ENCODE peak calls at places on chromosomes 6 and 20, in five cellular contexts. One of them, this sample, is unnamed.

GRCh38 chr6:22024004-22024403 is 272.8 kb downstream of the PRL start:
- DNase-seq in HepG2: no peak
- DNase-seq in K562: peak; percentile 74
- DNase-seq in GM12878: no peak
- DNase-seq in HCT116: no peak
- DNase-seq in this sample: no peak

GRCh38 chr6:169252805-169253189 is 849 bp downstream of the THBS2 start:
- DNase-seq in HepG2: no peak
- DNase-seq in K562: no peak
- DNase-seq in GM12878: no peak
- DNase-seq in HCT116: no peak
- DNase-seq in this sample: no peak

GRCh38 chr6:155481215-155481614 is 25.6 kb upstream of the NOX3 start:
- DNase-seq in HepG2: no peak
- DNase-seq in K562: no peak
- DNase-seq in GM12878: no peak
- DNase-seq in HCT116: no peak
- DNase-seq in this sample: no peak

GRCh38 chr6:55957961-55958422 is 82.6 kb upstream of the BMP5 start:
- DNase-seq in HepG2: no peak
- DNase-seq in K562: no peak
- DNase-seq in GM12878: no peak
- DNase-seq in HCT116: no peak
- DNase-seq in this sample: no peak

GRCh38 chr20:59752101-59752586 is 147.8 kb downstream of the PHACTR3 start:
- DNase-seq in HepG2: no peak
- DNase-seq in K562: no peak
- DNase-seq in GM12878: peak; percentile 58
- DNase-seq in HCT116: no peak
- DNase-seq in this sample: no peak

GRCh38 chr6:170448317-170448716 is 104.8 kb downstream of the PSMB1 start:
- DNase-seq in HepG2: no peak
- DNase-seq in K562: no peak
- DNase-seq in GM12878: no peak
- DNase-seq in HCT116: no peak
- DNase-seq in this sample: no peak

GRCh38 chr20:38167851-38168760 is 3.0 kb upstream of the TGM2 start:
- DNase-seq in HepG2: peak; percentile 92
- DNase-seq in K562: no peak
- DNase-seq in GM12878: no peak
- DNase-seq in HCT116: no peak
- DNase-seq in this sample: peak; percentile 91

GRCh38 chr6:145194389-145194788 is 540.9 kb downstream of the EPM2A start:
- DNase-seq in HepG2: no peak
- DNase-seq in K562: no peak
- DNase-seq in GM12878: no peak
- DNase-seq in HCT116: no peak
- DNase-seq in this sample: no peak

GRCh38 chr20:31632503-31633338 is 5.0 kb upstream of the COX4I2 start:
- DNase-seq in HepG2: no peak
- DNase-seq in K562: no peak
- DNase-seq in GM12878: no peak
- DNase-seq in HCT116: no peak
- DNase-seq in this sample: no peak

GRCh38 chr6:70675822-70676221 is 8.1 kb downstream of the SMAP1 start:
- DNase-seq in HepG2: no peak
- DNase-seq in K562: no peak
- DNase-seq in GM12878: no peak
- DNase-seq in HCT116: no peak
- DNase-seq in this sample: no peak

GRCh38 chr20:45971425-45971674 is 653 bp downstream of the ZNF335 start:
- DNase-seq in HepG2: no peak
- DNase-seq in K562: no peak
- DNase-seq in GM12878: no peak
- DNase-seq in HCT116: no peak
- DNase-seq in this sample: no peak

GRCh38 chr20:58481541-58482021 is 33.6 kb downstream of the APCDD1L start:
- DNase-seq in HepG2: peak; percentile 42
- DNase-seq in K562: peak; percentile 84
- DNase-seq in GM12878: no peak
- DNase-seq in HCT116: peak; percentile 27
- DNase-seq in this sample: peak; percentile 15

GRCh38 chr20:37773260-37773825 is 79.5 kb downstream of the CTNNBL1 start:
- DNase-seq in HepG2: no peak
- DNase-seq in K562: no peak
- DNase-seq in GM12878: no peak
- DNase-seq in HCT116: no peak
- DNase-seq in this sample: no peak

GRCh38 chr20:60677819-60678218 is 574.2 kb upstream of the CDH4 start:
- DNase-seq in HepG2: no peak
- DNase-seq in K562: no peak
- DNase-seq in GM12878: no peak
- DNase-seq in HCT116: no peak
- DNase-seq in this sample: no peak

GRCh38 chr6:107538856-107539387 is 49.0 kb downstream of the SOBP start:
- DNase-seq in HepG2: no peak
- DNase-seq in K562: no peak
- DNase-seq in GM12878: no peak
- DNase-seq in HCT116: no peak
- DNase-seq in this sample: no peak

GRCh38 chr6:113458368-113459010 is 398.7 kb upstream of the MARCKS start:
- DNase-seq in HepG2: no peak
- DNase-seq in K562: no peak
- DNase-seq in GM12878: no peak
- DNase-seq in HCT116: no peak
- DNase-seq in this sample: no peak

GRCh38 chr6:134198093-134198492 is 119.8 kb downstream of the SGK1 start:
- DNase-seq in HepG2: peak; percentile 100
- DNase-seq in K562: no peak
- DNase-seq in GM12878: no peak
- DNase-seq in HCT116: no peak
- DNase-seq in this sample: peak; percentile 88

GRCh38 chr6:31307669-31308049 is 35.8 kb upstream of the HLA-C start:
- DNase-seq in HepG2: no peak
- DNase-seq in K562: no peak
- DNase-seq in GM12878: no peak
- DNase-seq in HCT116: no peak
- DNase-seq in this sample: no peak

GRCh38 chr20:17969884-17970409 is 1.1 kb downstream of the MGME1 start:
- DNase-seq in HepG2: peak; percentile 71
- DNase-seq in K562: no peak
- DNase-seq in GM12878: no peak
- DNase-seq in HCT116: no peak
- DNase-seq in this sample: no peak

GRCh38 chr20:45406260-45407066 is 1.6 kb upstream of the DBNDD2 start:
- DNase-seq in HepG2: no peak
- DNase-seq in K562: peak; percentile 86
- DNase-seq in GM12878: no peak
- DNase-seq in HCT116: no peak
- DNase-seq in this sample: no peak

GRCh38 chr6:45398075-45398817 is 20.5 kb upstream of the SUPT3H start:
- DNase-seq in HepG2: no peak
- DNase-seq in K562: no peak
- DNase-seq in GM12878: no peak
- DNase-seq in HCT116: no peak
- DNase-seq in this sample: no peak

GRCh38 chr20:23081263-23081811 is 4.8 kb downstream of the CD93 start:
- DNase-seq in HepG2: no peak
- DNase-seq in K562: no peak
- DNase-seq in GM12878: no peak
- DNase-seq in HCT116: no peak
- DNase-seq in this sample: no peak

GRCh38 chr20:10060223-10060622 is 25.4 kb downstream of the ANKEF1 start:
- DNase-seq in HepG2: no peak
- DNase-seq in K562: no peak
- DNase-seq in GM12878: no peak
- DNase-seq in HCT116: no peak
- DNase-seq in this sample: no peak

GRCh38 chr6:118656822-118657451 is 5.5 kb upstream of the CEP85L start:
- DNase-seq in HepG2: no peak
- DNase-seq in K562: no peak
- DNase-seq in GM12878: no peak
- DNase-seq in HCT116: no peak
- DNase-seq in this sample: no peak

GRCh38 chr6:21935561-21936028 is 342.0 kb downstream of the SOX4 start:
- DNase-seq in HepG2: peak; percentile 36
- DNase-seq in K562: peak; percentile 40
- DNase-seq in GM12878: no peak
- DNase-seq in HCT116: peak; percentile 27
- DNase-seq in this sample: peak; percentile 41

DNA sequence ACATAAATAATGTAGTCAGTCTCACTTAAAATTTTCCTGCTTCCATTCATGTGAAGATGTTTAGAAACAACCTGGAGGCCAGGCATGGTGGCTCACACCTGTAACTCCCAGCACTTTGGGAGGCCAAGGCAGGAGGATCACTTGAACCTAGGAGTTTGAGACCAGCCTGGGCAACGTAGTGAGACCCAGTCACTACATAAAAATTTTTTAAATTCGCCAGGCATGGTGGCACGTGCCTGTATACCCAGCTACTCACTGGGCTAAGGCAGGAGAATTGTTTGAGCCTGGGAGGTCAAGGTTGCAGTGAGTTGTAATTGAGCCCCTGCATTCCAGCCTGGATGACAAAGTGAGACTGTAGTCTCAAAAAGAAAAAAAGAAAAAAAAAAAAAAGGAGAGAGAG is 47.3 kb upstream of the E2F3 start:
- DNase-seq in HepG2: peak; percentile 30
- DNase-seq in K562: no peak
- DNase-seq in GM12878: no peak
- DNase-seq in HCT116: no peak
- DNase-seq in this sample: no peak
- TF ChIP-seq POLR2A in HepG2: no peak
- TF ChIP-seq POLR2A in K562: no peak
- TF ChIP-seq POLR2A in GM12878: no peak
- TF ChIP-seq POLR2A in HCT116: no peak
- TF ChIP-seq POLR2A in this sample: no peak

GRCh38 chr6:141364694-141365093 is 768.0 kb upstream of the GJE1 start:
- DNase-seq in HepG2: no peak
- DNase-seq in K562: no peak
- DNase-seq in GM12878: no peak
- DNase-seq in HCT116: no peak
- DNase-seq in this sample: no peak
- TF ChIP-seq REST in HepG2: no peak
- TF ChIP-seq REST in K562: no peak
- TF ChIP-seq REST in GM12878: no peak
- TF ChIP-seq REST in HCT116: no peak
- TF ChIP-seq REST in this sample: no peak

GRCh38 chr6:18147616-18148015 is 7.3 kb downstream of the TPMT start:
- DNase-seq in HepG2: no peak
- DNase-seq in K562: no peak
- DNase-seq in GM12878: no peak
- DNase-seq in HCT116: no peak
- DNase-seq in this sample: no peak

GRCh38 chr6:18142591-18142861 is 12.4 kb downstream of the TPMT start:
- DNase-seq in HepG2: no peak
- DNase-seq in K562: no peak
- DNase-seq in GM12878: no peak
- DNase-seq in HCT116: no peak
- DNase-seq in this sample: no peak

GRCh38 chr6:18148304-18149025 is 6.4 kb downstream of the TPMT start:
- DNase-seq in HepG2: no peak
- DNase-seq in K562: peak; percentile 37
- DNase-seq in GM12878: no peak
- DNase-seq in HCT116: peak; percentile 35
- DNase-seq in this sample: peak; percentile 62

GRCh38 chr6:18151801-18152200 is 3.1 kb downstream of the TPMT start:
- DNase-seq in HepG2: no peak
- DNase-seq in K562: no peak
- DNase-seq in GM12878: no peak
- DNase-seq in HCT116: no peak
- DNase-seq in this sample: no peak

DNA sequence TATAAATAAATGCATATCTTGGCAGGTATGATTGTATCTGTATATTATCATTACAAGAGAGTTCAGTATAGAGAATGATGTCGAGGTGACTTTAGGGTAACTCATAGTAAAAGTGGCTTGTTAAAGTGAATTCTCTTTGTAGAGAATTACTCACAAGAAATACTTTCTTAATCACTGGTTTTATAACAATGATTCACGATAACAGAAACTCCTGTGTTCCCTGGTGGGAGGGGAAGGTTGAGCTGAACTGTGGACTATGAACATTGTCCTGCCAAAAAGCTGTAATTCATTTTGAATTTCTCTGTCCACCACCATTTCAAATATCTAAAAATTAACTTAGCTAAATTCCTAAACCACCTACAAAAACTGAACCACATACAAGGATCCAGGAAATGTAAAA is 7.7 kb downstream of the TPMT start:
- DNase-seq in HepG2: peak; percentile 58
- DNase-seq in K562: no peak
- DNase-seq in GM12878: no peak
- DNase-seq in HCT116: no peak
- DNase-seq in this sample: no peak
- TF ChIP-seq CEBPB in HepG2: no peak
- TF ChIP-seq CEBPB in K562: no peak
- TF ChIP-seq CEBPB in GM12878: no peak
- TF ChIP-seq CEBPB in HCT116: no peak
- TF ChIP-seq CEBPB in this sample: no peak

GRCh38 chr20:35558416-35558815 is 16.5 kb downstream of the ERGIC3 start:
- DNase-seq in HepG2: no peak
- DNase-seq in K562: peak; percentile 10
- DNase-seq in GM12878: no peak
- DNase-seq in HCT116: no peak
- DNase-seq in this sample: no peak

GRCh38 chr20:35558981-35559693 is 17.3 kb downstream of the ERGIC3 start:
- DNase-seq in HepG2: no peak
- DNase-seq in K562: no peak
- DNase-seq in GM12878: no peak
- DNase-seq in HCT116: no peak
- DNase-seq in this sample: no peak

GRCh38 chr20:35556871-35557270 is 15.0 kb downstream of the ERGIC3 start:
- DNase-seq in HepG2: no peak
- DNase-seq in K562: no peak
- DNase-seq in GM12878: no peak
- DNase-seq in HCT116: no peak
- DNase-seq in this sample: no peak

GRCh38 chr20:35552914-35553313 is 11.0 kb downstream of the ERGIC3 start:
- DNase-seq in HepG2: no peak
- DNase-seq in K562: no peak
- DNase-seq in GM12878: no peak
- DNase-seq in HCT116: no peak
- DNase-seq in this sample: no peak

DNA sequence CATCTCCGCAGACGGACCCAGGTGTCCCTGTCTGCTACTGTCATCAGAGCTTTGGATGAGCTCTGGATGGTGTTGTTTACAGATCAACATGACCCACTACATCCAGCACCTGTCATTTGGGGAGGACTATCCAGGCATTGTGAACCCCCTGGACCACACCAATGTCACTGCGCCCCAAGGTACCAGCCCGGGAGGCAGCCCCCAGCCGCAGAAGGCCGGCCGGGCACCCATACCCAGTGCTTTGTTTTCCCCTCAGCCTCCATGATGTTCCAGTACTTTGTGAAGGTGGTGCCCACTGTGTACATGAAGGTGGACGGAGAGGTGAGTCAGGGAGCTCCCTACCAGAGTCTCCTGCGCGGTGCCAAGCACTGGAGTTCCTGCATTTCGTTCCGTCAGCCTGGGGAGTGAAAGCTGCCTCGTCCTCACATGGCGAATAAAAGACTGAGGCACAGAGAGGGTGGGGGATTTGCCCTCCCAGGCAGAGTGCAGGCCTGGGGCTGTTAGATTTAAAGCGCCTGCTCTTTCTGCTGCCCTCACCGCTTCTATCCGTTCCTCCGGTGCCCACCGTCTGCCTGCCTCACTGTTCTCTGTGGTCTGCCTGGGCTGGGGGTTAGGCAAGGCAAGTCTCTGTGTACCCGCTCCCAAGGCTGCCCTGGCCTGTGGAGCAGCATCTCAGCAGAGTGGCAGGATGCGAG is 14.2 kb downstream of the ERGIC3 start:
- DNase-seq in HepG2: no peak
- DNase-seq in K562: no peak
- DNase-seq in GM12878: no peak
- DNase-seq in HCT116: no peak
- DNase-seq in this sample: no peak
- TF ChIP-seq POLR2A in HepG2: no peak
- TF ChIP-seq POLR2A in K562: no peak
- TF ChIP-seq POLR2A in GM12878: no peak
- TF ChIP-seq POLR2A in HCT116: no peak
- TF ChIP-seq POLR2A in this sample: no peak

This sample was measured in A549.